ENCODE peak calls at places on chromosomes 6 and 20, in five cellular contexts. One of them, this sample, is unnamed.

GRCh38 chr6:94349227-94349626 is 929.9 kb upstream of the EPHA7 start:
- DNase-seq in endothelial cell of umbilical vein: no peak
- DNase-seq in sigmoid colon: no peak
- DNase-seq in HepG2: no peak
- DNase-seq in spleen: no peak
- DNase-seq in this sample: no peak

GRCh38 chr20:38747495-38748096 is 664 bp upstream of the ACTR5 start:
- DNase-seq in HepG2: no peak
- DNase-seq in endothelial cell of umbilical vein: no peak
- DNase-seq in spleen: no peak
- DNase-seq in sigmoid colon: no peak
- DNase-seq in this sample: no peak

GRCh38 chr20:59181936-59182335 is 18.3 kb downstream of the ZNF831 start:
- DNase-seq in HepG2: no peak
- DNase-seq in endothelial cell of umbilical vein: no peak
- DNase-seq in spleen: no peak
- DNase-seq in sigmoid colon: no peak
- DNase-seq in this sample: no peak

GRCh38 chr6:85975957-85976356 is 333.3 kb upstream of the SYNCRIP start:
- DNase-seq in HepG2: no peak
- DNase-seq in endothelial cell of umbilical vein: no peak
- DNase-seq in sigmoid colon: no peak
- DNase-seq in spleen: no peak
- DNase-seq in this sample: no peak

GRCh38 chr6:117514655-117515054 is 32.2 kb downstream of the DCBLD1 start:
- DNase-seq in sigmoid colon: no peak
- DNase-seq in spleen: no peak
- DNase-seq in endothelial cell of umbilical vein: no peak
- DNase-seq in HepG2: no peak
- DNase-seq in this sample: no peak

GRCh38 chr20:57698867-57699275 is 10.9 kb downstream of the PMEPA1 start:
- DNase-seq in sigmoid colon: no peak
- DNase-seq in HepG2: no peak
- DNase-seq in endothelial cell of umbilical vein: no peak
- DNase-seq in spleen: no peak
- DNase-seq in this sample: no peak

GRCh38 chr6:88662163-88662580 is 301.2 kb downstream of the RNGTT start:
- DNase-seq in sigmoid colon: no peak
- DNase-seq in spleen: no peak
- DNase-seq in endothelial cell of umbilical vein: no peak
- DNase-seq in HepG2: peak; percentile 60
- DNase-seq in this sample: no peak

GRCh38 chr20:7180261-7181045 is 413.0 kb downstream of the BMP2 start:
- DNase-seq in sigmoid colon: no peak
- DNase-seq in HepG2: no peak
- DNase-seq in endothelial cell of umbilical vein: no peak
- DNase-seq in spleen: no peak
- DNase-seq in this sample: no peak

GRCh38 chr6:12538881-12539357 is 177.6 kb upstream of the PHACTR1 start:
- DNase-seq in endothelial cell of umbilical vein: peak; percentile 89
- DNase-seq in spleen: peak; percentile 85
- DNase-seq in sigmoid colon: no peak
- DNase-seq in HepG2: peak; percentile 79
- DNase-seq in this sample: peak; percentile 8

GRCh38 chr20:47686545-47686944 is 98.7 kb downstream of the SULF2 start:
- DNase-seq in spleen: no peak
- DNase-seq in HepG2: no peak
- DNase-seq in sigmoid colon: no peak
- DNase-seq in endothelial cell of umbilical vein: no peak
- DNase-seq in this sample: no peak

GRCh38 chr6:45922728-45923351 is 92.8 kb downstream of the CLIC5 start:
- DNase-seq in endothelial cell of umbilical vein: peak; percentile 40
- DNase-seq in sigmoid colon: peak; percentile 87
- DNase-seq in HepG2: no peak
- DNase-seq in spleen: peak; percentile 85
- DNase-seq in this sample: peak; percentile 53

GRCh38 chr6:29831776-29832175 is 4.2 kb downstream of the HLA-G start:
- DNase-seq in spleen: no peak
- DNase-seq in HepG2: no peak
- DNase-seq in endothelial cell of umbilical vein: no peak
- DNase-seq in sigmoid colon: no peak
- DNase-seq in this sample: no peak

GRCh38 chr20:44938637-44939036 is 21.6 kb downstream of the TOMM34 start:
- DNase-seq in HepG2: no peak
- DNase-seq in spleen: no peak
- DNase-seq in endothelial cell of umbilical vein: peak; percentile 36
- DNase-seq in sigmoid colon: no peak
- DNase-seq in this sample: no peak

GRCh38 chr6:15183979-15184378 is 61.9 kb upstream of the JARID2 start:
- DNase-seq in endothelial cell of umbilical vein: no peak
- DNase-seq in sigmoid colon: no peak
- DNase-seq in spleen: no peak
- DNase-seq in HepG2: no peak
- DNase-seq in this sample: no peak

GRCh38 chr20:41367393-41367695 is 726 bp upstream of the EMILIN3 start:
- DNase-seq in HepG2: no peak
- DNase-seq in endothelial cell of umbilical vein: no peak
- DNase-seq in spleen: no peak
- DNase-seq in sigmoid colon: no peak
- DNase-seq in this sample: no peak

GRCh38 chr6:31122803-31123706 is 2.8 kb upstream of the CDSN start:
- DNase-seq in HepG2: peak; percentile 41
- DNase-seq in sigmoid colon: peak; percentile 89
- DNase-seq in spleen: no peak
- DNase-seq in endothelial cell of umbilical vein: peak; percentile 91
- DNase-seq in this sample: no peak

GRCh38 chr6:132412656-132413500 is 11.6 kb upstream of the MOXD1 start:
- DNase-seq in endothelial cell of umbilical vein: no peak
- DNase-seq in sigmoid colon: no peak
- DNase-seq in spleen: no peak
- DNase-seq in HepG2: no peak
- DNase-seq in this sample: no peak

GRCh38 chr6:153898360-153899059 is 140.5 kb upstream of the OPRM1 start:
- DNase-seq in HepG2: no peak
- DNase-seq in spleen: no peak
- DNase-seq in endothelial cell of umbilical vein: no peak
- DNase-seq in sigmoid colon: no peak
- DNase-seq in this sample: no peak

GRCh38 chr6:133202610-133203343 is 38.4 kb upstream of the EYA4 start:
- DNase-seq in endothelial cell of umbilical vein: no peak
- DNase-seq in HepG2: no peak
- DNase-seq in spleen: no peak
- DNase-seq in sigmoid colon: no peak
- DNase-seq in this sample: no peak

GRCh38 chr6:145960918-145961604 is 3.1 kb downstream of the SHPRH start:
- DNase-seq in spleen: no peak
- DNase-seq in endothelial cell of umbilical vein: no peak
- DNase-seq in sigmoid colon: no peak
- DNase-seq in HepG2: no peak
- DNase-seq in this sample: no peak

GRCh38 chr20:17959257-17959627 is 9.4 kb downstream of the SNX5 start:
- DNase-seq in sigmoid colon: no peak
- DNase-seq in HepG2: no peak
- DNase-seq in endothelial cell of umbilical vein: no peak
- DNase-seq in spleen: no peak
- DNase-seq in this sample: no peak

GRCh38 chr20:36823126-36823525 is 49.6 kb upstream of the DSN1 start:
- DNase-seq in spleen: no peak
- DNase-seq in HepG2: no peak
- DNase-seq in endothelial cell of umbilical vein: no peak
- DNase-seq in sigmoid colon: no peak
- DNase-seq in this sample: no peak

GRCh38 chr20:4559906-4560305 is 161.8 kb upstream of the PRND start:
- DNase-seq in spleen: no peak
- DNase-seq in endothelial cell of umbilical vein: no peak
- DNase-seq in HepG2: no peak
- DNase-seq in sigmoid colon: no peak
- DNase-seq in this sample: no peak

GRCh38 chr6:9412951-9413559 is 977.7 kb upstream of the SLC35B3 start:
- DNase-seq in spleen: no peak
- DNase-seq in endothelial cell of umbilical vein: no peak
- DNase-seq in sigmoid colon: no peak
- DNase-seq in HepG2: peak; percentile 41
- DNase-seq in this sample: no peak

GRCh38 chr6:50845499-50846108 is 26.9 kb downstream of the TFAP2B start:
- DNase-seq in endothelial cell of umbilical vein: no peak
- DNase-seq in sigmoid colon: no peak
- DNase-seq in spleen: no peak
- DNase-seq in HepG2: no peak
- DNase-seq in this sample: peak; percentile 63

GRCh38 chr6:64256483-64256882 is 620.9 kb downstream of the PHF3 start:
- DNase-seq in endothelial cell of umbilical vein: no peak
- DNase-seq in HepG2: no peak
- DNase-seq in spleen: no peak
- DNase-seq in sigmoid colon: no peak
- DNase-seq in this sample: no peak

GRCh38 chr6:64252256-64252655 is 616.7 kb downstream of the PHF3 start:
- DNase-seq in HepG2: no peak
- DNase-seq in spleen: no peak
- DNase-seq in sigmoid colon: no peak
- DNase-seq in endothelial cell of umbilical vein: no peak
- DNase-seq in this sample: no peak

GRCh38 chr6:64257586-64257985 is 622.0 kb downstream of the PHF3 start:
- DNase-seq in sigmoid colon: no peak
- DNase-seq in endothelial cell of umbilical vein: no peak
- DNase-seq in HepG2: no peak
- DNase-seq in spleen: no peak
- DNase-seq in this sample: no peak

GRCh38 chr6:64255000-64255399 is 619.4 kb downstream of the PHF3 start:
- DNase-seq in endothelial cell of umbilical vein: no peak
- DNase-seq in spleen: no peak
- DNase-seq in sigmoid colon: no peak
- DNase-seq in HepG2: no peak
- DNase-seq in this sample: no peak

GRCh38 chr6:64254558-64254957 is 619.0 kb downstream of the PHF3 start:
- DNase-seq in spleen: no peak
- DNase-seq in sigmoid colon: no peak
- DNase-seq in endothelial cell of umbilical vein: peak; percentile 32
- DNase-seq in HepG2: peak; percentile 10
- DNase-seq in this sample: no peak
- TF ChIP-seq CTCF in spleen: no peak
- TF ChIP-seq CTCF in sigmoid colon: no peak
- TF ChIP-seq CTCF in endothelial cell of umbilical vein: no peak
- TF ChIP-seq CTCF in HepG2: no peak
- TF ChIP-seq CTCF in this sample: no peak

DNA sequence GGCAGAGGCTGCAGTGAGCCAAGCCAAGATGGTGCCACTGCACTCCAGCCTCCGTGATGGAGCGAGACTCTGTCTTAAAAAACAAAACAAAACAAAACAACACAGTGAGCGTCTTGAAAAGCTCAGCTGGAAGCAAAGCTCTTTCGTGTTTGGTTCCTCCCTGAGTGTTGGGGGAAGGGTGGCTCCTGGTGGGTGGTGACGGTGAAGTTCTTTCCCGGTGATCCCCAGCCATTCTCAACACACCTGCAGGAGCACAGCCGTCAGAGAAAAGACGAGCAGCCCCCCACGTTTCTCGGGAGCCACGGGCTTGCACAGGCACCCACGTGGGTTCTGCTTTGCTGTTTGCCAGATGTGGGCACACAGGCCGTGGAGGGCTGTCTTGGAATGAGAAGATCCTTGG is 3.2 kb downstream of the BHLHE23 start:
- DNase-seq in endothelial cell of umbilical vein: no peak
- DNase-seq in spleen: no peak
- DNase-seq in sigmoid colon: no peak
- DNase-seq in HepG2: no peak
- DNase-seq in this sample: no peak
- H3K27me3 ChIP-seq in endothelial cell of umbilical vein: peaks cover 75% of the 10 kb centered on the region
- H3K27me3 ChIP-seq in spleen: peaks cover 96% of the 10 kb centered on the region
- H3K27me3 ChIP-seq in sigmoid colon: peaks cover 55% of the 10 kb centered on the region
- H3K27me3 ChIP-seq in HepG2: peaks cover 41% of the 10 kb centered on the region
- H3K27me3 ChIP-seq in this sample: peaks cover 47% of the 10 kb centered on the region

GRCh38 chr6:41769376-41769775 is 10.3 kb downstream of the FRS3 start:
- DNase-seq in endothelial cell of umbilical vein: no peak
- DNase-seq in spleen: no peak
- DNase-seq in sigmoid colon: no peak
- DNase-seq in HepG2: no peak
- DNase-seq in this sample: no peak

GRCh38 chr6:41771058-41771983 is 8.4 kb downstream of the FRS3 start:
- DNase-seq in sigmoid colon: no peak
- DNase-seq in endothelial cell of umbilical vein: no peak
- DNase-seq in spleen: no peak
- DNase-seq in HepG2: no peak
- DNase-seq in this sample: peak; percentile 71

GRCh38 chr6:41768545-41769308 is 11.0 kb downstream of the FRS3 start:
- DNase-seq in HepG2: peak; percentile 94
- DNase-seq in spleen: no peak
- DNase-seq in endothelial cell of umbilical vein: no peak
- DNase-seq in sigmoid colon: no peak
- DNase-seq in this sample: no peak

GRCh38 chr6:41770381-41771057 is 9.2 kb downstream of the FRS3 start:
- DNase-seq in sigmoid colon: no peak
- DNase-seq in spleen: no peak
- DNase-seq in HepG2: no peak
- DNase-seq in endothelial cell of umbilical vein: no peak
- DNase-seq in this sample: peak; percentile 84

GRCh38 chr6:41767112-41767946 is 12.4 kb downstream of the FRS3 start:
- DNase-seq in HepG2: peak; percentile 82
- DNase-seq in spleen: no peak
- DNase-seq in endothelial cell of umbilical vein: peak; percentile 77
- DNase-seq in sigmoid colon: peak; percentile 74
- DNase-seq in this sample: peak; percentile 76
- TF ChIP-seq POLR2AphosphoS5 in HepG2: no peak
- TF ChIP-seq POLR2AphosphoS5 in spleen: peak; percentile 58
- TF ChIP-seq POLR2AphosphoS5 in endothelial cell of umbilical vein: no peak
- TF ChIP-seq POLR2AphosphoS5 in sigmoid colon: no peak
- TF ChIP-seq POLR2AphosphoS5 in this sample: peak; percentile 33

GRCh38 chr20:15610700-15611277 is 962.5 kb downstream of the KIF16B start:
- DNase-seq in endothelial cell of umbilical vein: no peak
- DNase-seq in HepG2: no peak
- DNase-seq in spleen: no peak
- DNase-seq in sigmoid colon: no peak
- DNase-seq in this sample: no peak

GRCh38 chr20:15613530-15613929 is 959.7 kb downstream of the KIF16B start:
- DNase-seq in endothelial cell of umbilical vein: no peak
- DNase-seq in HepG2: no peak
- DNase-seq in spleen: no peak
- DNase-seq in sigmoid colon: no peak
- DNase-seq in this sample: no peak

GRCh38 chr20:15609956-15610355 is 963.3 kb downstream of the KIF16B start:
- DNase-seq in HepG2: no peak
- DNase-seq in endothelial cell of umbilical vein: no peak
- DNase-seq in sigmoid colon: no peak
- DNase-seq in spleen: no peak
- DNase-seq in this sample: no peak

GRCh38 chr20:15611579-15611978 is 961.7 kb downstream of the KIF16B start:
- DNase-seq in sigmoid colon: no peak
- DNase-seq in endothelial cell of umbilical vein: no peak
- DNase-seq in HepG2: no peak
- DNase-seq in spleen: no peak
- DNase-seq in this sample: no peak

GRCh38 chr20:15612746-15613145 is 960.5 kb downstream of the KIF16B start:
- DNase-seq in sigmoid colon: no peak
- DNase-seq in spleen: no peak
- DNase-seq in HepG2: no peak
- DNase-seq in endothelial cell of umbilical vein: no peak
- DNase-seq in this sample: no peak
- TF ChIP-seq CTCF in sigmoid colon: no peak
- TF ChIP-seq CTCF in spleen: no peak
- TF ChIP-seq CTCF in HepG2: no peak
- TF ChIP-seq CTCF in endothelial cell of umbilical vein: no peak
- TF ChIP-seq CTCF in this sample: no peak

This sample was measured in upper lobe of left lung.